ENCODE peak calls at places on chromosome 14, in six cellular contexts. E, T, U, Y, Q and B are unnamed samples.

GRCh38 chr14:50321009-50321660 is 9.0 kb downstream of the DMAC2L start:
- DNase-seq in Y (peak), E (peak), U (peak), T (peak), Q (peak), B (peak)

GRCh38 chr14:98931911-98932310 is 340.1 kb downstream of the BCL11B start:
- DNase-seq in T (no peak), Y (no peak), U (no peak), E (no peak), Q (peak), B (no peak)

GRCh38 chr14:39447155-39447554 is 14.9 kb upstream of the FBXO33 start:
- DNase-seq in T (no peak), Y (no peak), Q (no peak), U (no peak), E (no peak), B (no peak)

GRCh38 chr14:75363156-75363555 is 64.7 kb upstream of the JDP2 start:
- DNase-seq in E (no peak), Q (no peak), U (no peak), T (no peak), Y (no peak), B (no peak)

GRCh38 chr14:90275455-90275814 is 19.1 kb downstream of the PSMC1 start:
- DNase-seq in T (no peak), E (no peak), Y (no peak), U (no peak), Q (no peak), B (no peak)

GRCh38 chr14:68075382-68076029 is 255.9 kb downstream of the RAD51B start:
- DNase-seq in Q (no peak), U (no peak), E (no peak), Y (no peak), T (no peak), B (no peak)

GRCh38 chr14:22268875-22269274 is 320.1 kb downstream of the DAD1 start:
- DNase-seq in U (no peak), E (peak), Y (no peak), T (no peak), Q (no peak), B (no peak)

GRCh38 chr14:51836417-51836816 is 24.0 kb upstream of the GNG2 start:
- DNase-seq in T (no peak), U (no peak), E (no peak), Y (no peak), Q (no peak), B (no peak)

GRCh38 chr14:85454183-85454813 is 75.6 kb upstream of the FLRT2 start:
- DNase-seq in Y (no peak), Q (no peak), U (no peak), T (no peak), E (no peak), B (no peak)

GRCh38 chr14:78764240-78764639 is 594.1 kb downstream of the NRXN3 start:
- DNase-seq in T (no peak), Q (no peak), E (peak), U (no peak), Y (no peak), B (no peak)

GRCh38 chr14:101584049-101584859 is 23.0 kb downstream of the DIO3 start:
- DNase-seq in T (no peak), Y (no peak), U (no peak), E (no peak), Q (peak), B (peak)

GRCh38 chr14:104818714-104819161 is 17.8 kb downstream of the ZBTB42 start:
- DNase-seq in E (no peak), Y (no peak), U (no peak), Q (no peak), T (no peak), B (no peak)

GRCh38 chr14:101374373-101375338 is 186.6 kb upstream of the DIO3 start:
- DNase-seq in T (no peak), Y (no peak), Q (no peak), E (no peak), U (no peak), B (no peak)

GRCh38 chr14:67944605-67945004 is 125.0 kb downstream of the RAD51B start:
- DNase-seq in Q (no peak), Y (no peak), E (peak), U (no peak), T (no peak), B (no peak)

GRCh38 chr14:36647827-36648753 is 13.6 kb upstream of the PAX9 start:
- DNase-seq in Y (peak), T (peak), U (peak), E (peak), Q (no peak), B (peak)

GRCh38 chr14:51208982-51209381 is 31.1 kb upstream of the TMX1 start:
- DNase-seq in U (peak), E (no peak), Q (no peak), T (no peak), Y (no peak), B (no peak)

GRCh38 chr14:68476212-68476964 is 316.5 kb downstream of the ZFP36L1 start:
- DNase-seq in E (peak), U (no peak), Q (no peak), T (no peak), Y (no peak), B (no peak)